ENCODE peak calls at places on chromosomes 4 and X, in five cellular contexts. Y, Z, K, V and N are unnamed samples.

GRCh38 chr4:9825049-9825448 is 43.6 kb downstream of the DRD5 start:
- DNase-seq in Y (no peak), Z (no peak), K (no peak), V (no peak), N (no peak)

GRCh38 chr4:108622022-108622421 is 1.6 kb downstream of the RPL34 start:
- DNase-seq in Y (no peak), Z (no peak), K (no peak), V (no peak), N (no peak)

GRCh38 chrX:133655914-133656265 is 240.6 kb upstream of the GPC4 start:
- DNase-seq in Y (no peak), Z (no peak), K (no peak), V (no peak), N (no peak)

GRCh38 chr4:123597586-123597985 is 201.0 kb downstream of the SPRY1 start:
- DNase-seq in Y (no peak), Z (no peak), K (no peak), V (peak; percentile 68), N (no peak)

GRCh38 chr4:54837576-54838140 is 179.9 kb downstream of the KIT start:
- DNase-seq in Y (no peak), Z (no peak), K (no peak), V (peak; percentile 26), N (no peak)

GRCh38 chr4:20839957-20840356 is 139.7 kb downstream of the PACRGL start:
- DNase-seq in Y (no peak), Z (no peak), K (no peak), V (peak; percentile 94), N (no peak)

GRCh38 chr4:42655921-42656735 is 777 bp downstream of the ATP8A1 start:
- DNase-seq in Y (peak; percentile 56), Z (peak; percentile 80), K (no peak), V (peak; percentile 7), N (peak; percentile 34)

GRCh38 chr4:31575504-31575903 is 855.3 kb downstream of the PCDH7 start:
- DNase-seq in Y (no peak), Z (no peak), K (no peak), V (no peak), N (no peak)

GRCh38 chr4:41531561-41532245 is 6.3 kb upstream of the LIMCH1 start:
- DNase-seq in Y (no peak), Z (no peak), K (no peak), V (no peak), N (no peak)